ENCODE peak calls at places on chromosomes 4 and X, in ten cellular contexts. G is amniotic stem cell; C is Calu3; L is endothelial cell; Y is effector memory CD8-positive, alpha-beta T cell; N is A172; B is NCI-H1694 treated with DMSO at 0.1 percent for 48 hours; S is fibroblast of mammary gland; D is cardiac fibroblast; Q is naive B cell. I is an unnamed sample.

GRCh38 chrX:107715331-107716044 is 60.1 kb downstream of the TSC22D3 start:
- DNase-seq in G (no peak), C (no peak), L (no peak), Y (peak), N (no peak), B (no peak), S (peak), D (peak), Q (no peak), I (peak)

GRCh38 chrX:104921606-104922205 is 298.8 kb downstream of the TEX13A start:
- DNase-seq in G (no peak), C (no peak), L (no peak), Y (no peak), N (no peak), B (no peak), S (no peak), D (no peak), Q (no peak), I (no peak)

GRCh38 chr4:56689661-56690060 is 8.6 kb upstream of the HOPX start:
- DNase-seq in G (no peak), C (no peak), L (no peak), Y (no peak), N (no peak), B (no peak), S (no peak), D (no peak), Q (no peak), I (no peak)

GRCh38 chr4:153534792-153535629 is 68.9 kb downstream of the TMEM131L start:
- DNase-seq in G (no peak), C (no peak), L (no peak), Y (no peak), N (no peak), B (no peak), S (no peak), D (no peak), Q (no peak), I (no peak)

GRCh38 chrX:101744085-101744484 is 84.4 kb upstream of the ARMCX2 start:
- DNase-seq in G (no peak), C (no peak), L (no peak), Y (no peak), N (no peak), B (no peak), S (peak), D (peak), Q (no peak), I (peak)

GRCh38 chrX:39808471-39808917 is 289.3 kb downstream of the BCOR start:
- DNase-seq in G (peak), C (no peak), L (no peak), Y (no peak), N (peak), B (no peak), S (peak), D (peak), Q (no peak), I (peak)

GRCh38 chr4:104064650-104065577 is 345.1 kb upstream of the TACR3 start:
- DNase-seq in G (no peak), C (peak), L (peak), Y (no peak), N (peak), B (peak), S (peak), D (peak), Q (no peak), I (peak)

GRCh38 chr4:181810658-181811057 is 432.5 kb upstream of the TENM3 start:
- DNase-seq in G (no peak), C (no peak), L (no peak), Y (no peak), N (no peak), B (no peak), S (no peak), D (no peak), Q (no peak), I (no peak)

GRCh38 chr4:94636004-94636403 is 121.8 kb upstream of the BMPR1B start:
- DNase-seq in G (no peak), C (no peak), L (no peak), Y (no peak), N (no peak), B (no peak), S (peak), D (peak), Q (no peak), I (peak)

GRCh38 chrX:20046270-20046669 is 55.4 kb upstream of the BCLAF3 start:
- DNase-seq in G (no peak), C (no peak), L (no peak), Y (no peak), N (no peak), B (peak), S (no peak), D (no peak), Q (no peak), I (no peak)

GRCh38 chr4:15131551-15131950 is 129.3 kb downstream of the CPEB2 start:
- DNase-seq in G (no peak), C (no peak), L (no peak), Y (no peak), N (no peak), B (no peak), S (no peak), D (peak), Q (no peak), I (no peak)

GRCh38 chr4:158410272-158410671 is 111.4 kb upstream of the RXFP1 start:
- DNase-seq in G (no peak), C (no peak), L (no peak), Y (no peak), N (peak), B (no peak), S (peak), D (peak), Q (no peak), I (peak)

GRCh38 chr4:87067120-87067885 is 132.5 kb downstream of the AFF1 start:
- DNase-seq in G (no peak), C (no peak), L (no peak), Y (no peak), N (no peak), B (no peak), S (no peak), D (no peak), Q (no peak), I (peak)

GRCh38 chrX:153941331-153942252 is 2.9 kb downstream of the RENBP start:
- DNase-seq in G (no peak), C (no peak), L (no peak), Y (no peak), N (no peak), B (no peak), S (no peak), D (no peak), Q (no peak), I (no peak)

GRCh38 chr4:62531731-62532130 is 1331.6 kb downstream of the ADGRL3 start:
- DNase-seq in G (no peak), C (no peak), L (no peak), Y (no peak), N (no peak), B (no peak), S (no peak), D (no peak), Q (no peak), I (no peak)

GRCh38 chr4:181235361-181235760 is 1007.8 kb upstream of the TENM3 start:
- DNase-seq in G (no peak), C (no peak), L (no peak), Y (no peak), N (no peak), B (no peak), S (no peak), D (no peak), Q (no peak), I (no peak)

GRCh38 chr4:185318679-185319078 is 77.0 kb downstream of the LRP2BP start:
- DNase-seq in G (no peak), C (no peak), L (no peak), Y (no peak), N (peak), B (no peak), S (no peak), D (peak), Q (no peak), I (no peak)

GRCh38 chr4:61663310-61663709 is 463.2 kb downstream of the ADGRL3 start:
- DNase-seq in G (no peak), C (no peak), L (no peak), Y (no peak), N (no peak), B (no peak), S (no peak), D (no peak), Q (no peak), I (no peak)

GRCh38 chrX:20397587-20397986 is 130.9 kb upstream of the RPS6KA3 start:
- DNase-seq in G (no peak), C (no peak), L (no peak), Y (no peak), N (no peak), B (no peak), S (no peak), D (no peak), Q (no peak), I (no peak)

GRCh38 chr4:31100551-31100950 is 380.4 kb downstream of the PCDH7 start:
- DNase-seq in G (no peak), C (no peak), L (no peak), Y (no peak), N (no peak), B (no peak), S (no peak), D (no peak), Q (no peak), I (peak)

GRCh38 chr4:10421344-10422055 is 35.7 kb downstream of the ZNF518B start:
- DNase-seq in G (no peak), C (no peak), L (no peak), Y (no peak), N (no peak), B (no peak), S (no peak), D (no peak), Q (peak), I (no peak)

GRCh38 chr4:187547281-187547680 is 448.3 kb upstream of the ZFP42 start:
- DNase-seq in G (no peak), C (peak), L (no peak), Y (no peak), N (no peak), B (no peak), S (no peak), D (no peak), Q (no peak), I (no peak)

GRCh38 chr4:23861897-23862296 is 27.9 kb downstream of the PPARGC1A start:
- DNase-seq in G (no peak), C (no peak), L (no peak), Y (no peak), N (no peak), B (no peak), S (no peak), D (no peak), Q (no peak), I (no peak)

GRCh38 chr4:173661001-173661400 is 131.0 kb upstream of the HAND2 start:
- DNase-seq in G (no peak), C (no peak), L (no peak), Y (no peak), N (no peak), B (no peak), S (no peak), D (no peak), Q (no peak), I (no peak)

GRCh38 chrX:82627568-82627967 is 880.5 kb upstream of the POU3F4 start:
- DNase-seq in G (no peak), C (no peak), L (no peak), Y (no peak), N (no peak), B (no peak), S (no peak), D (no peak), Q (no peak), I (no peak)

GRCh38 chr4:14726441-14727405 is 275.6 kb upstream of the CPEB2 start:
- DNase-seq in G (peak), C (peak), L (no peak), Y (no peak), N (peak), B (no peak), S (peak), D (peak), Q (no peak), I (peak)

GRCh38 chrX:122055450-122055849 is 1008.0 kb downstream of the GLUD2 start:
- DNase-seq in G (no peak), C (no peak), L (no peak), Y (no peak), N (no peak), B (no peak), S (peak), D (no peak), Q (no peak), I (no peak)

GRCh38 chrX:53303195-53303594 is 21.8 kb upstream of the IQSEC2 start:
- DNase-seq in G (no peak), C (no peak), L (no peak), Y (no peak), N (no peak), B (no peak), S (no peak), D (no peak), Q (no peak), I (no peak)

GRCh38 chr4:105909699-105910340 is 14.5 kb downstream of the NPNT start:
- DNase-seq in G (no peak), C (peak), L (no peak), Y (no peak), N (no peak), B (no peak), S (peak), D (no peak), Q (no peak), I (no peak)

GRCh38 chr4:27412617-27413016 is 552.0 kb downstream of the STIM2 start:
- DNase-seq in G (no peak), C (no peak), L (no peak), Y (no peak), N (no peak), B (no peak), S (no peak), D (no peak), Q (no peak), I (no peak)

GRCh38 chr4:7103031-7103598 is 35.3 kb upstream of the GRPEL1 start:
- DNase-seq in G (peak), C (peak), L (peak), Y (peak), N (peak), B (peak), S (peak), D (peak), Q (peak), I (peak)

GRCh38 chrX:132488092-132488749 is 617 bp downstream of the MBNL3 start:
- DNase-seq in G (no peak), C (no peak), L (no peak), Y (no peak), N (no peak), B (peak), S (peak), D (peak), Q (peak), I (peak)

GRCh38 chr4:146340798-146341197 is 126.5 kb downstream of the REELD1 start:
- DNase-seq in G (no peak), C (no peak), L (no peak), Y (no peak), N (no peak), B (peak), S (peak), D (peak), Q (no peak), I (peak)

GRCh38 chr4:128006592-128006991 is 41.4 kb downstream of the ABHD18 start:
- DNase-seq in G (no peak), C (no peak), L (no peak), Y (no peak), N (no peak), B (no peak), S (peak), D (peak), Q (no peak), I (peak)

GRCh38 chr4:108382751-108383150 is 214.0 kb upstream of the LEF1 start:
- DNase-seq in G (no peak), C (no peak), L (no peak), Y (no peak), N (no peak), B (no peak), S (no peak), D (no peak), Q (no peak), I (no peak)

GRCh38 chr4:172726001-172726423 is 442.6 kb upstream of the GALNT7 start:
- DNase-seq in G (no peak), C (peak), L (no peak), Y (no peak), N (no peak), B (no peak), S (no peak), D (no peak), Q (no peak), I (no peak)